ENCODE peak calls at places on chromosomes 6 and 20, in six cellular contexts. U, S, N, D, A and K are unnamed samples.

GRCh38 chr20:8144282-8145245 is 12.5 kb downstream of the PLCB1 start:
- DNase-seq in U (no peak), S (no peak), N (no peak), D (no peak), A (no peak), K (peak; percentile 57)

GRCh38 chr6:37479266-37479854 is 20.3 kb downstream of the CCDC167 start:
- DNase-seq in U (no peak), S (no peak), N (no peak), D (no peak), A (no peak), K (no peak)

GRCh38 chr6:125165256-125165655 is 11.7 kb downstream of the TPD52L1 start:
- DNase-seq in U (no peak), S (no peak), N (no peak), D (no peak), A (no peak), K (no peak)

GRCh38 chr20:54335299-54335698 is 127.4 kb downstream of the PFDN4 start:
- DNase-seq in U (no peak), S (no peak), N (no peak), D (no peak), A (no peak), K (no peak)

GRCh38 chr6:89180971-89181370 is 35.1 kb downstream of the PM20D2 start:
- DNase-seq in U (no peak), S (no peak), N (no peak), D (no peak), A (no peak), K (no peak)

GRCh38 chr20:38617011-38617829 is 15.6 kb downstream of the ARHGAP40 start:
- DNase-seq in U (no peak), S (peak; percentile 55), N (no peak), D (no peak), A (no peak), K (no peak)

GRCh38 chr6:23173231-23173630 is 603.9 kb downstream of the HDGFL1 start:
- DNase-seq in U (no peak), S (no peak), N (no peak), D (no peak), A (no peak), K (no peak)

GRCh38 chr20:33277471-33278441 is 5.3 kb upstream of the BPIFB1 start:
- DNase-seq in U (no peak), S (peak; percentile 95), N (no peak), D (no peak), A (no peak), K (no peak)

GRCh38 chr20:44702776-44703175 is 12.4 kb upstream of the CCN5 start:
- DNase-seq in U (no peak), S (no peak), N (peak; percentile 63), D (peak; percentile 29), A (peak; percentile 97), K (peak; percentile 81)

GRCh38 chr20:16260911-16261310 is 312.3 kb downstream of the KIF16B start:
- DNase-seq in U (no peak), S (no peak), N (no peak), D (no peak), A (no peak), K (peak; percentile 46)

GRCh38 chr6:4582506-4582905 is 193.7 kb upstream of the CDYL start:
- DNase-seq in U (no peak), S (no peak), N (no peak), D (no peak), A (no peak), K (peak; percentile 67)

GRCh38 chr6:48826884-48827701 is 636.0 kb downstream of the MMUT start:
- DNase-seq in U (no peak), S (peak; percentile 70), N (peak; percentile 59), D (no peak), A (peak; percentile 77), K (peak; percentile 92)

GRCh38 chr6:169424821-169425240 is 171.2 kb upstream of the THBS2 start:
- DNase-seq in U (no peak), S (no peak), N (no peak), D (no peak), A (no peak), K (no peak)

GRCh38 chr6:153852034-153852433 is 187.0 kb upstream of the OPRM1 start:
- DNase-seq in U (no peak), S (no peak), N (no peak), D (no peak), A (no peak), K (no peak)

GRCh38 chr20:10972219-10972860 is 298.5 kb upstream of the JAG1 start:
- DNase-seq in U (no peak), S (no peak), N (no peak), D (no peak), A (no peak), K (no peak)

GRCh38 chr20:54433653-54434052 is 41.7 kb upstream of the DOK5 start:
- DNase-seq in U (no peak), S (no peak), N (no peak), D (no peak), A (no peak), K (no peak)

GRCh38 chr6:109441069-109441816 is 719 bp downstream of the SMPD2 start:
- DNase-seq in U (peak; percentile 26), S (peak; percentile 69), N (no peak), D (peak; percentile 56), A (no peak), K (no peak)

GRCh38 chr6:110944681-110945151 is 13.8 kb upstream of the GTF3C6 start:
- DNase-seq in U (no peak), S (peak; percentile 11), N (peak; percentile 72), D (no peak), A (no peak), K (peak; percentile 78)

GRCh38 chr6:40510442-40510841 is 76.7 kb downstream of the LRFN2 start:
- DNase-seq in U (no peak), S (no peak), N (no peak), D (no peak), A (no peak), K (no peak)

GRCh38 chr20:1718604-1719384 is 61.2 kb upstream of the SIRPG start:
- DNase-seq in U (no peak), S (no peak), N (peak; percentile 33), D (no peak), A (no peak), K (peak; percentile 89)

GRCh38 chr20:9663423-9663822 is 149.0 kb downstream of the LAMP5 start:
- DNase-seq in U (no peak), S (no peak), N (no peak), D (no peak), A (no peak), K (no peak)

GRCh38 chr20:50344232-50345071 is 153.8 kb downstream of the CEBPB start:
- DNase-seq in U (no peak), S (no peak), N (no peak), D (no peak), A (no peak), K (no peak)
- TF ChIP-seq CTCF in U (no peak), S (peak; percentile 43), N (peak; percentile 16), D (no peak), A (no peak), K (peak; percentile 35)

GRCh38 chr6:134238006-134238405 is 79.9 kb downstream of the SGK1 start:
- DNase-seq in U (no peak), S (no peak), N (no peak), D (no peak), A (no peak), K (no peak)
- TF ChIP-seq CTCF in U (no peak), S (no peak), N (no peak), D (no peak), A (no peak), K (no peak)

GRCh38 chr6:13553646-13554045 is 20.8 kb upstream of the SIRT5 start:
- DNase-seq in U (no peak), S (no peak), N (no peak), D (no peak), A (no peak), K (no peak)
- TF ChIP-seq CTCF in U (no peak), S (no peak), N (no peak), D (no peak), A (no peak), K (no peak)

GRCh38 chr6:141607956-141608355 is 524.8 kb upstream of the GJE1 start:
- DNase-seq in U (no peak), S (no peak), N (no peak), D (no peak), A (no peak), K (no peak)

DNA sequence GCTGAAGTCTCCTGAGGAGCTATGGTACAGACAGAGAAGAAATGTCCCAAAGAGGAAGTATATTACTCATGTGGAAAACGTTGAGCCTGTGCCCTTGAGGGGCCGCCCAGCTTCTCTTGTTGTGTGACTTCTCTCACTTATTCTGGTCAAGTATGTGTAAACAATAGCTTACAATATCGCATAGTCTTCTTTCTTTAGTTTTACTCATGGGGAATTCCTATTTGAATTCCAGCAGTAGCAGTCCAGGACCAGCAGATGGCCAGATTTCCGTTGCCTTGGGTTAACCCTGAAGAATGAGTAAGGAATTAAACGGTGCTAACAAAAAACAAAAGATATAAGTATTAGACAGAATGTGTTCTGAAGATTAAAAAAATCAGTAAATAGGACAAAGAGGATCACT is 522.0 kb upstream of the GJE1 start:
- DNase-seq in U (no peak), S (no peak), N (no peak), D (no peak), A (no peak), K (no peak)
- TF ChIP-seq CTCF in U (peak; percentile 47), S (no peak), N (peak; percentile 19), D (no peak), A (no peak), K (peak; percentile 24)

DNA sequence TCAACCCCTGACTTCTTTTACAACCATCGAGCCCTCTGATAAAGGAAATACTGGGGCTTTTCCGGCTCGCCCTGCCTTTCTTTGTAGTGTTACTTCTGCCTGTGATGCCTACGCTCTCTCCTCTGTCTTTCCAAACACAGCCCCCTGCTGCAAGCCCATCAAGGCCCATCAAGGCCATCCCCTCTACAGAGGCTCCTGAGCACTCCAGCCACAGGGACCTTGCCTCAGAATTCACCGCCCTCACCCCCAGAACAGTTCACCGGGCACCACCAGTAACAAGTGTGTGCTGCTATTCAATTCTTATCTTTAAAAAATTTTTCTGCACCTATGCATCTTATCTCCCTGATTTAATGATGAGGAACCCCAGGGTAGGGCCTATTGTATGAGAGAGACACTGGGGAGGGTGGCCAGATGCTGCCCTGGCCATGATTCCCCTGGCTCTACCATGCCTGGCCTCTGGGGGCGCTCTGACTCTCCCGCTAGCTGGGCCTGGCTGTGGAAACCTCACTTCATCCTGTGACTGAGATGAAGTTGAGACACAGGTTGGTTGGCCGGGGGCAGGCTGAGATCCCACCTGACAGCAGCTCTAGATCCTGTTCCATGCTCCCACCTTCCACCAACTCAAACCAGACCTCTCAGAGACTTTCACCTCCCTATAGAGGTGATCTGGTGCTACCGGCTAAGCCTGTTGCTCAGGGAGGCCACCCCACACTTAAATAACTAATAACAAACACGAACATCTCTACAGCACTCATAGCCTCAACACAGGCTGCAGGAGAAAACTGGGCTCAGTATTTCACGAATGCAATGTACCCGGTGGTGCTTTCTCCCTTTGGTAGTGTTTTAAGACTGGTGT is 19.2 kb upstream of the GLP1R start:
- DNase-seq in U (peak; percentile 53), S (peak; percentile 81), N (no peak), D (peak; percentile 59), A (no peak), K (no peak)
- TF ChIP-seq CTCF in U (peak; percentile 72), S (peak; percentile 82), N (peak; percentile 90), D (peak; percentile 63), A (no peak), K (peak; percentile 81)